ENCODE peak calls at places on chromosomes 11 and 22, in five cellular contexts. A is psoas muscle, K is mesendoderm, W is brain microvascular endothelial cell, G is left lung. U is an unnamed sample.

GRCh38 chr22:36106910-36107309 is 53.6 kb downstream of the APOL3 start:
- DNase-seq in A (no peak), K (no peak), W (no peak), G (no peak), U (no peak)

GRCh38 chr11:82398300-82398815 is 335.3 kb downstream of the FAM181B start:
- DNase-seq in A (no peak), K (no peak), W (no peak), G (no peak), U (no peak)

GRCh38 chr11:115286614-115287013 is 217.6 kb downstream of the CADM1 start:
- DNase-seq in A (no peak), K (no peak), W (no peak), G (no peak), U (no peak)

GRCh38 chr11:86594746-86595145 is 77.7 kb downstream of the ME3 start:
- DNase-seq in A (no peak), K (peak), W (peak), G (no peak), U (no peak)

GRCh38 chr22:44801476-44801875 is 49.1 kb downstream of the ARHGAP8 start:
- DNase-seq in A (no peak), K (no peak), W (no peak), G (no peak), U (no peak)

GRCh38 chr11:78961938-78962701 is 387.5 kb upstream of the NARS2 start:
- DNase-seq in A (no peak), K (peak), W (peak), G (no peak), U (no peak)

GRCh38 chr22:26038365-26038764 is 130.9 kb upstream of the SEZ6L start:
- DNase-seq in A (no peak), K (peak), W (no peak), G (no peak), U (no peak)

GRCh38 chr11:116431842-116432241 is 340.9 kb downstream of the BUD13 start:
- DNase-seq in A (no peak), K (no peak), W (no peak), G (no peak), U (no peak)

GRCh38 chr11:34916810-34917780 is 677 bp downstream of the PDHX start:
- DNase-seq in A (no peak), K (no peak), W (peak), G (no peak), U (no peak)

GRCh38 chr11:26522912-26523610 is 49.0 kb downstream of the MUC15 start:
- DNase-seq in A (no peak), K (peak), W (peak), G (no peak), U (no peak)

GRCh38 chr11:68643576-68643975 is 40.8 kb upstream of the GAL start:
- DNase-seq in A (no peak), K (no peak), W (peak), G (no peak), U (no peak)

GRCh38 chr11:60500276-60500935 is 7.8 kb downstream of the MS4A12 start:
- DNase-seq in A (no peak), K (peak), W (peak), G (no peak), U (no peak)

GRCh38 chr11:11481371-11481770 is 128.3 kb upstream of the CSNK2A3 start:
- DNase-seq in A (no peak), K (peak), W (no peak), G (no peak), U (peak)

GRCh38 chr22:45503071-45503815 is 560 bp downstream of the FBLN1 start:
- DNase-seq in A (no peak), K (peak), W (no peak), G (no peak), U (no peak)

GRCh38 chr11:11243790-11244469 is 109.1 kb downstream of the CSNK2A3 start:
- DNase-seq in A (peak), K (peak), W (peak), G (peak), U (peak)

GRCh38 chr11:288328-289144 is at the start of gene PGGHG:
- DNase-seq in A (peak), K (no peak), W (no peak), G (peak), U (peak)

GRCh38 chr11:100612766-100613165 is 74.3 kb upstream of the ARHGAP42 start:
- DNase-seq in A (no peak), K (no peak), W (no peak), G (no peak), U (no peak)

DNA sequence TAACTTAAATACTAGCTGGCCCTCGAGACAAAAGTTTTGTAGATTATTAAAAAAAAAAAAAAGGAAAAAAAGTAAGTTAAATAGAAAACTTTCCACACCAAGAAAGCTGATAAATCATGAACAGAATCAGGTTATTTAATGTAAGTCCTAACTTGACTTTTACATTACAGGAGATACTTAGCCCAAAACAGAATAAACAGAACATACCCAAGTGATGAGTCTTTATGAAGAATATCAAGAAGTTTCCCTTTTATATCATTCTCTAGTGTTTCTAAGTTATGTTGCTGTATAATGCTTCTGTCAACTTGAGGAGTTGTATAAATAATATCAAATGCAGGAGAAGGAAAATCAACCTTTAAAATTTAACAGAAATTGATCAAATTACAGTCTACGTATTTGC is 44.5 kb upstream of the RPS13 start:
- DNase-seq in A (no peak), K (no peak), W (no peak), G (no peak), U (no peak)
- H3K27ac ChIP-seq in A (no peak), K (no peak), W (no peak), G (no peak), U (no peak)

GRCh38 chr22:37636949-37637273 is 2.6 kb upstream of the SH3BP1 start:
- DNase-seq in A (no peak), K (no peak), W (no peak), G (no peak), U (no peak)

GRCh38 chr22:37634505-37635002 is 4.9 kb upstream of the SH3BP1 start:
- DNase-seq in A (no peak), K (peak), W (no peak), G (no peak), U (peak)

GRCh38 chr22:37633693-37634504 is 5.6 kb upstream of the SH3BP1 start:
- DNase-seq in A (peak), K (peak), W (peak), G (peak), U (peak)

GRCh38 chr22:37636186-37636948 is 3.1 kb upstream of the SH3BP1 start:
- DNase-seq in A (no peak), K (peak), W (peak), G (no peak), U (no peak)

GRCh38 chr22:37635157-37635556 is 4.3 kb upstream of the SH3BP1 start:
- DNase-seq in A (no peak), K (no peak), W (no peak), G (no peak), U (no peak)
- H3K27ac ChIP-seq in A (no peak), K (no peak), W (no peak), G (peak), U (peak)

GRCh38 chr11:28566643-28567042 is 458.5 kb downstream of the METTL15 start:
- DNase-seq in A (peak), K (peak), W (peak), G (peak), U (peak)
- H3K27ac ChIP-seq in A (peak), K (peak), W (peak), G (no peak), U (peak)

GRCh38 chr22:50053861-50054260 is 4.2 kb downstream of the TTLL8 start:
- DNase-seq in A (no peak), K (no peak), W (no peak), G (no peak), U (no peak)
- H3K27ac ChIP-seq in A (no peak), K (no peak), W (no peak), G (no peak), U (no peak)

U was measured in heart right ventricle.